ENCODE peak calls at places on chromosomes 13 and 19, in eight cellular contexts. One of them, this sample, is unnamed.

GRCh38 chr13:31200636-31200970 is 828 bp downstream of the B3GLCT start:
- DNase-seq in C1 segment of cervical spinal cord: no peak
- DNase-seq in T-cell: peak
- DNase-seq in HAP-1: peak
- DNase-seq in stimulated activated CD4-positive, alpha-beta T cell treated with anti-CD3 and anti-CD28 coated beads, TNF-alpha, amount 100 ng/mL, for 4 hours: no peak
- DNase-seq in body of pancreas: peak
- DNase-seq in iris pigment epithelial cell: peak
- DNase-seq in stimulated activated naive B cell treated with anti-CD40 and anti-IgM and Interleukin-4, amounts not matched to agents 10 μg/mL and 1 μg/mL and 100 μg/mL, for 72 hours: peak
- DNase-seq in this sample: no peak

GRCh38 chr19:33390120-33390907 is 16.8 kb downstream of the CEBPG start:
- DNase-seq in stimulated activated CD4-positive, alpha-beta T cell treated with anti-CD3 and anti-CD28 coated beads, TNF-alpha, amount 100 ng/mL, for 4 hours: no peak
- DNase-seq in C1 segment of cervical spinal cord: no peak
- DNase-seq in HAP-1: peak
- DNase-seq in iris pigment epithelial cell: peak
- DNase-seq in T-cell: no peak
- DNase-seq in stimulated activated naive B cell treated with anti-CD40 and anti-IgM and Interleukin-4, amounts not matched to agents 10 μg/mL and 1 μg/mL and 100 μg/mL, for 72 hours: no peak
- DNase-seq in body of pancreas: no peak
- DNase-seq in this sample: no peak

GRCh38 chr13:33455291-33455690 is 169.7 kb upstream of the STARD13 start:
- DNase-seq in stimulated activated CD4-positive, alpha-beta T cell treated with anti-CD3 and anti-CD28 coated beads, TNF-alpha, amount 100 ng/mL, for 4 hours: no peak
- DNase-seq in body of pancreas: no peak
- DNase-seq in iris pigment epithelial cell: no peak
- DNase-seq in HAP-1: no peak
- DNase-seq in T-cell: no peak
- DNase-seq in stimulated activated naive B cell treated with anti-CD40 and anti-IgM and Interleukin-4, amounts not matched to agents 10 μg/mL and 1 μg/mL and 100 μg/mL, for 72 hours: no peak
- DNase-seq in C1 segment of cervical spinal cord: no peak
- DNase-seq in this sample: no peak

GRCh38 chr13:97223711-97224461 is 1.8 kb downstream of the MBNL2 start:
- DNase-seq in HAP-1: peak
- DNase-seq in stimulated activated CD4-positive, alpha-beta T cell treated with anti-CD3 and anti-CD28 coated beads, TNF-alpha, amount 100 ng/mL, for 4 hours: no peak
- DNase-seq in iris pigment epithelial cell: peak
- DNase-seq in C1 segment of cervical spinal cord: no peak
- DNase-seq in T-cell: peak
- DNase-seq in stimulated activated naive B cell treated with anti-CD40 and anti-IgM and Interleukin-4, amounts not matched to agents 10 μg/mL and 1 μg/mL and 100 μg/mL, for 72 hours: peak
- DNase-seq in body of pancreas: peak
- DNase-seq in this sample: no peak

GRCh38 chr19:48029431-48029830 is 14.4 kb downstream of the CABP5 start:
- DNase-seq in C1 segment of cervical spinal cord: no peak
- DNase-seq in T-cell: no peak
- DNase-seq in stimulated activated CD4-positive, alpha-beta T cell treated with anti-CD3 and anti-CD28 coated beads, TNF-alpha, amount 100 ng/mL, for 4 hours: no peak
- DNase-seq in HAP-1: no peak
- DNase-seq in stimulated activated naive B cell treated with anti-CD40 and anti-IgM and Interleukin-4, amounts not matched to agents 10 μg/mL and 1 μg/mL and 100 μg/mL, for 72 hours: no peak
- DNase-seq in iris pigment epithelial cell: no peak
- DNase-seq in body of pancreas: no peak
- DNase-seq in this sample: no peak

GRCh38 chr19:40604647-40605200 is 3.6 kb downstream of the LTBP4 start:
- DNase-seq in iris pigment epithelial cell: no peak
- DNase-seq in stimulated activated CD4-positive, alpha-beta T cell treated with anti-CD3 and anti-CD28 coated beads, TNF-alpha, amount 100 ng/mL, for 4 hours: no peak
- DNase-seq in T-cell: no peak
- DNase-seq in stimulated activated naive B cell treated with anti-CD40 and anti-IgM and Interleukin-4, amounts not matched to agents 10 μg/mL and 1 μg/mL and 100 μg/mL, for 72 hours: no peak
- DNase-seq in HAP-1: peak
- DNase-seq in C1 segment of cervical spinal cord: no peak
- DNase-seq in body of pancreas: no peak
- DNase-seq in this sample: no peak

GRCh38 chr19:19062454-19063182 is 1.2 kb upstream of the SLC25A42 start:
- DNase-seq in HAP-1: no peak
- DNase-seq in C1 segment of cervical spinal cord: no peak
- DNase-seq in stimulated activated CD4-positive, alpha-beta T cell treated with anti-CD3 and anti-CD28 coated beads, TNF-alpha, amount 100 ng/mL, for 4 hours: peak
- DNase-seq in T-cell: no peak
- DNase-seq in iris pigment epithelial cell: peak
- DNase-seq in body of pancreas: no peak
- DNase-seq in stimulated activated naive B cell treated with anti-CD40 and anti-IgM and Interleukin-4, amounts not matched to agents 10 μg/mL and 1 μg/mL and 100 μg/mL, for 72 hours: no peak
- DNase-seq in this sample: no peak

GRCh38 chr19:6617374-6617773 is 26.4 kb upstream of the CD70 start:
- DNase-seq in T-cell: no peak
- DNase-seq in stimulated activated naive B cell treated with anti-CD40 and anti-IgM and Interleukin-4, amounts not matched to agents 10 μg/mL and 1 μg/mL and 100 μg/mL, for 72 hours: no peak
- DNase-seq in body of pancreas: no peak
- DNase-seq in iris pigment epithelial cell: no peak
- DNase-seq in HAP-1: no peak
- DNase-seq in stimulated activated CD4-positive, alpha-beta T cell treated with anti-CD3 and anti-CD28 coated beads, TNF-alpha, amount 100 ng/mL, for 4 hours: no peak
- DNase-seq in C1 segment of cervical spinal cord: no peak
- DNase-seq in this sample: no peak

GRCh38 chr19:18519962-18520847 is 1.7 kb downstream of the ELL start:
- DNase-seq in T-cell: peak
- DNase-seq in body of pancreas: peak
- DNase-seq in stimulated activated naive B cell treated with anti-CD40 and anti-IgM and Interleukin-4, amounts not matched to agents 10 μg/mL and 1 μg/mL and 100 μg/mL, for 72 hours: peak
- DNase-seq in iris pigment epithelial cell: peak
- DNase-seq in C1 segment of cervical spinal cord: no peak
- DNase-seq in HAP-1: peak
- DNase-seq in stimulated activated CD4-positive, alpha-beta T cell treated with anti-CD3 and anti-CD28 coated beads, TNF-alpha, amount 100 ng/mL, for 4 hours: peak
- DNase-seq in this sample: no peak

GRCh38 chr13:77740931-77741586 is 43.6 kb downstream of the SLAIN1 start:
- DNase-seq in body of pancreas: no peak
- DNase-seq in HAP-1: no peak
- DNase-seq in T-cell: peak
- DNase-seq in iris pigment epithelial cell: no peak
- DNase-seq in stimulated activated naive B cell treated with anti-CD40 and anti-IgM and Interleukin-4, amounts not matched to agents 10 μg/mL and 1 μg/mL and 100 μg/mL, for 72 hours: no peak
- DNase-seq in C1 segment of cervical spinal cord: no peak
- DNase-seq in stimulated activated CD4-positive, alpha-beta T cell treated with anti-CD3 and anti-CD28 coated beads, TNF-alpha, amount 100 ng/mL, for 4 hours: no peak
- DNase-seq in this sample: no peak

GRCh38 chr13:30618186-30618937 is 642 bp downstream of the USPL1 start:
- DNase-seq in T-cell: peak
- DNase-seq in body of pancreas: no peak
- DNase-seq in HAP-1: no peak
- DNase-seq in iris pigment epithelial cell: no peak
- DNase-seq in stimulated activated CD4-positive, alpha-beta T cell treated with anti-CD3 and anti-CD28 coated beads, TNF-alpha, amount 100 ng/mL, for 4 hours: no peak
- DNase-seq in C1 segment of cervical spinal cord: no peak
- DNase-seq in stimulated activated naive B cell treated with anti-CD40 and anti-IgM and Interleukin-4, amounts not matched to agents 10 μg/mL and 1 μg/mL and 100 μg/mL, for 72 hours: peak
- DNase-seq in this sample: no peak

GRCh38 chr19:48741222-48741999 is 1.0 kb upstream of the RASIP1 start:
- DNase-seq in stimulated activated CD4-positive, alpha-beta T cell treated with anti-CD3 and anti-CD28 coated beads, TNF-alpha, amount 100 ng/mL, for 4 hours: no peak
- DNase-seq in stimulated activated naive B cell treated with anti-CD40 and anti-IgM and Interleukin-4, amounts not matched to agents 10 μg/mL and 1 μg/mL and 100 μg/mL, for 72 hours: no peak
- DNase-seq in HAP-1: peak
- DNase-seq in iris pigment epithelial cell: no peak
- DNase-seq in body of pancreas: peak
- DNase-seq in T-cell: no peak
- DNase-seq in C1 segment of cervical spinal cord: no peak
- DNase-seq in this sample: no peak

GRCh38 chr19:13600091-13600490 is 93.8 kb upstream of the CACNA1A start:
- DNase-seq in HAP-1: no peak
- DNase-seq in iris pigment epithelial cell: no peak
- DNase-seq in T-cell: no peak
- DNase-seq in body of pancreas: no peak
- DNase-seq in stimulated activated CD4-positive, alpha-beta T cell treated with anti-CD3 and anti-CD28 coated beads, TNF-alpha, amount 100 ng/mL, for 4 hours: no peak
- DNase-seq in C1 segment of cervical spinal cord: no peak
- DNase-seq in stimulated activated naive B cell treated with anti-CD40 and anti-IgM and Interleukin-4, amounts not matched to agents 10 μg/mL and 1 μg/mL and 100 μg/mL, for 72 hours: no peak
- DNase-seq in this sample: no peak

GRCh38 chr19:8320564-8321066 is 560 bp downstream of the NDUFA7 start:
- DNase-seq in C1 segment of cervical spinal cord: peak
- DNase-seq in stimulated activated CD4-positive, alpha-beta T cell treated with anti-CD3 and anti-CD28 coated beads, TNF-alpha, amount 100 ng/mL, for 4 hours: no peak
- DNase-seq in HAP-1: no peak
- DNase-seq in body of pancreas: no peak
- DNase-seq in iris pigment epithelial cell: no peak
- DNase-seq in T-cell: no peak
- DNase-seq in stimulated activated naive B cell treated with anti-CD40 and anti-IgM and Interleukin-4, amounts not matched to agents 10 μg/mL and 1 μg/mL and 100 μg/mL, for 72 hours: no peak
- DNase-seq in this sample: no peak

GRCh38 chr19:56091066-56091490 is 30.0 kb downstream of the ZNF787 start:
- DNase-seq in C1 segment of cervical spinal cord: no peak
- DNase-seq in stimulated activated naive B cell treated with anti-CD40 and anti-IgM and Interleukin-4, amounts not matched to agents 10 μg/mL and 1 μg/mL and 100 μg/mL, for 72 hours: no peak
- DNase-seq in stimulated activated CD4-positive, alpha-beta T cell treated with anti-CD3 and anti-CD28 coated beads, TNF-alpha, amount 100 ng/mL, for 4 hours: no peak
- DNase-seq in HAP-1: no peak
- DNase-seq in body of pancreas: no peak
- DNase-seq in iris pigment epithelial cell: peak
- DNase-seq in T-cell: no peak
- DNase-seq in this sample: no peak

GRCh38 chr13:34017231-34017630 is 199.3 kb downstream of the RFC3 start:
- DNase-seq in iris pigment epithelial cell: no peak
- DNase-seq in T-cell: no peak
- DNase-seq in body of pancreas: no peak
- DNase-seq in stimulated activated naive B cell treated with anti-CD40 and anti-IgM and Interleukin-4, amounts not matched to agents 10 μg/mL and 1 μg/mL and 100 μg/mL, for 72 hours: no peak
- DNase-seq in stimulated activated CD4-positive, alpha-beta T cell treated with anti-CD3 and anti-CD28 coated beads, TNF-alpha, amount 100 ng/mL, for 4 hours: no peak
- DNase-seq in C1 segment of cervical spinal cord: no peak
- DNase-seq in HAP-1: no peak
- DNase-seq in this sample: no peak